ENCODE peak calls at places on chromosomes 5 and 9, in ten cellular contexts. U is upper lobe of right lung, Y is PC-3, M is tibial artery, K is GM23338, V is dorsolateral prefrontal cortex, R is right atrium auricular region, Q is right lobe of liver, C is lower lobe of right lung, J is A549. G is an unnamed sample.
A peak's percentile ranks its signal among the peaks of the same experiment; 100 is the strongest.

GRCh38 chr5:80507663-80508062 is 19.8 kb downstream of the FAM151B start:
- DNase-seq in R (no peak), U (no peak), M (no peak), V (no peak), Q (no peak), K (peak; percentile 36), C (no peak), J (no peak), Y (no peak), G (no peak)

GRCh38 chr5:107340631-107341030 is 330.1 kb downstream of the EFNA5 start:
- DNase-seq in J (no peak), U (no peak), C (no peak), Y (no peak), V (no peak), K (no peak), Q (no peak), R (no peak), M (no peak), G (no peak)

GRCh38 chr5:58074717-58075116 is 385.2 kb downstream of the PLK2 start:
- DNase-seq in M (no peak), V (no peak), U (no peak), J (no peak), R (no peak), Q (no peak), Y (no peak), C (no peak), K (no peak), G (no peak)

GRCh38 chr9:5838884-5839571 is 6.1 kb upstream of the ERMP1 start:
- DNase-seq in M (no peak), R (no peak), U (no peak), K (peak; percentile 58), J (peak; percentile 95), C (no peak), Q (peak; percentile 63), Y (peak; percentile 88), V (no peak), G (no peak)

GRCh38 chr5:26339576-26339975 is 698.8 kb downstream of the CDH9 start:
- DNase-seq in R (no peak), U (no peak), M (no peak), Y (no peak), Q (no peak), V (no peak), K (no peak), C (no peak), J (no peak), G (no peak)

GRCh38 chr5:110477923-110478322 is 248.5 kb downstream of the TMEM232 start:
- DNase-seq in U (no peak), K (no peak), C (no peak), Y (no peak), V (no peak), Q (no peak), M (no peak), J (no peak), R (no peak), G (no peak)

GRCh38 chr9:127362829-127363228 is 34.1 kb upstream of the SLC2A8 start:
- DNase-seq in J (no peak), R (no peak), Y (no peak), M (no peak), V (no peak), U (no peak), K (no peak), Q (peak; percentile 18), C (no peak), G (no peak)

GRCh38 chr5:177588413-177588909 is 3.5 kb upstream of the TMED9 start:
- DNase-seq in Q (no peak), V (no peak), Y (no peak), C (no peak), M (no peak), J (no peak), K (no peak), R (no peak), U (no peak), G (no peak)

GRCh38 chr5:1089621-1090040 is 22.2 kb downstream of the SLC12A7 start:
- DNase-seq in Y (no peak), J (no peak), Q (peak; percentile 82), U (no peak), C (no peak), R (no peak), V (no peak), K (no peak), M (no peak), G (no peak)

GRCh38 chr5:123960526-123960925 is 448.5 kb downstream of the CSNK1G3 start:
- DNase-seq in M (no peak), R (no peak), U (no peak), J (no peak), C (no peak), V (no peak), K (no peak), Q (no peak), Y (no peak), G (no peak)

GRCh38 chr5:61887271-61887670 is 418.7 kb upstream of the KIF2A start:
- DNase-seq in K (no peak), Y (peak; percentile 37), V (no peak), J (no peak), U (no peak), C (no peak), Q (no peak), M (no peak), R (no peak), G (no peak)

GRCh38 chr5:15496886-15497285 is 3.1 kb upstream of the FBXL7 start:
- DNase-seq in M (no peak), Q (no peak), V (no peak), Y (no peak), R (no peak), U (no peak), C (no peak), J (peak; percentile 14), K (no peak), G (no peak)

GRCh38 chr5:15499528-15500325 is at the start of gene FBXL7:
- DNase-seq in V (peak; percentile 77), K (peak; percentile 94), U (peak; percentile 88), R (peak; percentile 78), M (peak; percentile 90), C (peak; percentile 79), Q (peak; percentile 75), J (peak; percentile 61), Y (peak; percentile 43), G (peak; percentile 90)

GRCh38 chr5:15500326-15500958 is 462 bp downstream of the FBXL7 start:
- DNase-seq in K (peak; percentile 59), R (peak; percentile 85), U (peak; percentile 71), M (peak; percentile 85), Q (no peak), C (peak; percentile 48), V (peak; percentile 51), J (peak; percentile 32), Y (no peak), G (peak; percentile 82)

GRCh38 chr5:15502208-15502607 is 2.2 kb downstream of the FBXL7 start:
- DNase-seq in K (no peak), J (no peak), Y (no peak), M (no peak), R (no peak), V (no peak), U (no peak), C (no peak), Q (no peak), G (no peak)

GRCh38 chr5:15501057-15501791 is 1.2 kb downstream of the FBXL7 start:
- DNase-seq in Y (no peak), Q (no peak), V (peak; percentile 42), K (peak; percentile 90), U (peak; percentile 49), M (no peak), R (peak; percentile 69), J (peak; percentile 41), C (no peak), G (peak; percentile 76)
- H3K4me3 ChIP-seq in Y (no peak overlapping the region), Q (peak overlapping the region; percentile 58), V (peak overlapping the region; percentile 63), K (peak overlapping the region; percentile 74), U (peak overlapping the region; percentile 64), M (peak overlapping the region; percentile 92), R (peak overlapping the region; percentile 84), J (peak overlapping the region; percentile 79), C (peak overlapping the region; percentile 70), G (peak overlapping the region; percentile 75)

DNA sequence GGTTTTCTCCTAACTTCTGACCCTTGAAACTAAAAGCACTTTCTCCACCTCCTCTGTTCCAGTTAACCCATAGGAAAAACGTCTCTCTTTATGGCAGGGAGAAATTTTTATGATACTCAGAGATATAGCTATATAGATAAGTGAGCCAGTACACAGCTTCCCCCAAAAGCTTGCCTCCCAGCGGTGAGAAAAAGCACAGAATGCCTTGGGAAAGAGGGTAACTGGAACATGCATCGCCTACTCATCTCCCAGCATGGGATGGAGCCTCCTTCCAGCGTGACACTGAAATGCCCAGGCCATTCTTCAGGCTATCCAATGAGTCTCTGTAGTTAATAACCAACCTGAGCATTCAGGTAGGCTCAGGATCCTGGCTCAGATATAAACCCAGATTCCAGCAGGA is 963.1 kb upstream of the DMAC1 start:
- DNase-seq in Y (no peak), J (no peak), R (no peak), C (no peak), Q (no peak), V (no peak), K (peak; percentile 40), M (no peak), U (no peak), G (no peak)
- TF ChIP-seq CTCF in Y (no peak), J (no peak), R (no peak), C (no peak), Q (no peak), V (no peak), K (peak; percentile 33), M (no peak), U (no peak), G (peak; percentile 12)

DNA sequence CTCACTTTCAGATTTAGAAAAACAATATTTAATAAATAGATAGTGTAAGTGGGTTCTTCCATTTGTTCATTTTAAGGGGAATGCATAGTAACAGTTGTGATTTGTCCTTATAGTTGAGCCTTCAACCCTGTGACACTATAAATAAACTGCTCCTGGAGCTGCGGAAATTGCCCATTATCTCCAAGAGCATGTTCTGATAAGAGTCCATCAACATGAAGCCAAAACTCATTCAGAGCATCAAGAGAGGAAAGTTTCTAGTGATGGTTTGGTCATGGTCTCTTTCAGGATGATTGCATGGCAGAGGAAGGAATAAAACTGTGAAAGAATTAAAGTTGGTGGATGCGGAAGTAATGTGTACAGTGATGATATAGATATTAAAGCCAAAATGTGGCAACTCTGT is 772.1 kb upstream of the DMAC1 start:
- DNase-seq in U (no peak), C (no peak), K (no peak), Q (no peak), J (no peak), V (no peak), R (no peak), M (no peak), Y (no peak), G (no peak)
- H3K27ac ChIP-seq in U (no peak overlapping the region), C (no peak overlapping the region), K (no peak overlapping the region), Q (no peak overlapping the region), J (no peak overlapping the region), V (no peak overlapping the region), R (no peak overlapping the region), M (no peak overlapping the region), Y (no peak overlapping the region), G (no peak overlapping the region)

DNA sequence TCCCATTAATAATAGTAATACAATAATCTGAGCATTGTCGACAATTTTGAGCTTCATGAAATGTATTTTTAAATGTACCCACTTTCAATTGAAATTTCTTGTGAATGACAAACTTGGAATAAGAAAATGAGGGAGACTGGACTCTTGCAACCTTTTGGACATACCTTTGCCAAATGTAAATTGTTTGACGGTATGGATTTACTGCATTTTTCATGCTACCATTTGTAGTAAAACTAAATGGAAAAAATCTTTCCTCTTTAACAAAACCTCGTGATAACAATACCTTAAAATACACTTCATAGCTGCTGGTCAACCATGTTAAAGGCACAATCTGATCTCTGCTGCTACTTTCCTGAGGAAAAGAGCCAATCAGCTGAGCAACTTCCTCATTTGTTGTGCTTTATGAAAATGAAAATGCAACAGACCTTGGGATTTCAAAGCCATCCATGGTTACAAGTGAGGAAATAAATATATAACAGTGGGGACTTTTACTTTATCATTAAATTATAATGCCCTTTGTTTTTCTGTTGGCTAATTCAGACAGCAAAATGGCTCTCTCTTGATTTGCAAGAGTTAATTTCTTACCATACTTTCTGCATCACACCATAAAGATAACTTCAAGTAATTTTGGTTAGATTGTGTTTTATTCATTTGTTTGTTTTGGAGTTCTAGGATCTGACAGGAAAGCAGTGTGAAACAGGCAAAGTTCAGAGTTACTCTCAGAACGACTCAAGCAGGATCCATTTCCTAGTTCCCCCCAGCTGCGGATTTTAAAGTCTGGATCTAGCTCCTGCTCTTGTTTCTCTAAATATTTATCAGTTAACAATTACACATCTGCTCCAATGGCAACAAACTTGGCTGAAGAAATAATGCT is 1.1 kb downstream of the ALDH1A1 start:
- DNase-seq in M (no peak), U (no peak), Y (no peak), J (peak; percentile 61), C (no peak), Q (no peak), R (no peak), K (no peak), V (no peak), G (no peak)
- H3K4me3 ChIP-seq in M (peak overlapping the region; percentile 41), U (peak overlapping the region; percentile 49), Y (no peak overlapping the region), J (peak overlapping the region; percentile 67), C (peak overlapping the region; percentile 45), Q (peak overlapping the region; percentile 65), R (peak overlapping the region; percentile 37), K (no peak overlapping the region), V (no peak overlapping the region), G (peak overlapping the region; percentile 78)